ENCODE peak calls at places on chromosomes 16 and 17, in seven cellular contexts. V is ELR; X is HL-60; F is SW480; B is fibroblast of the aortic adventitia; G is stimulated activated CD4-positive, alpha-beta T cell treated with anti-CD3 and anti-CD28 coated beads, Interleukin-15, amount 100 ng/mL, for 48 hours; A is islet precursor cell. R is an unnamed sample.
A peak's percentile ranks its signal among the peaks of the same experiment; 100 is the strongest.

GRCh38 chr16:660459-661183 is 7.3 kb upstream of the RHOT2 start:
- DNase-seq in A (peak; percentile 96), V (peak; percentile 88), G (peak; percentile 59), F (peak; percentile 58), X (peak; percentile 93), B (peak; percentile 89), R (peak; percentile 80)

GRCh38 chr17:70564006-70564620 is 394.8 kb downstream of the KCNJ2 start:
- DNase-seq in V (peak; percentile 51), G (no peak), X (no peak), B (no peak), F (no peak), A (no peak), R (no peak)

GRCh38 chr17:73227379-73227778 is 34.3 kb downstream of the CPSF4L start:
- DNase-seq in G (no peak), A (no peak), F (no peak), X (no peak), V (peak; percentile 19), B (no peak), R (no peak)

GRCh38 chr16:678858-679807 is 1.1 kb upstream of the STUB1 start:
- DNase-seq in F (peak; percentile 86), B (peak; percentile 44), G (peak; percentile 33), X (peak; percentile 55), A (peak; percentile 90), V (peak; percentile 52), R (peak; percentile 76)

GRCh38 chr16:69481901-69482341 is 57.5 kb downstream of the CYB5B start:
- DNase-seq in G (no peak), X (no peak), F (no peak), A (no peak), V (no peak), B (peak; percentile 93), R (peak; percentile 15)

GRCh38 chr17:80647746-80648145 is 103.1 kb downstream of the RPTOR start:
- DNase-seq in G (no peak), V (peak; percentile 98), B (peak; percentile 61), X (no peak), F (peak; percentile 93), A (no peak), R (peak; percentile 92)

GRCh38 chr17:73101031-73101430 is 8.5 kb upstream of the SLC39A11 start:
- DNase-seq in F (no peak), X (peak; percentile 63), B (no peak), A (no peak), V (no peak), G (no peak), R (no peak)

GRCh38 chr17:279776-280175 is 72.8 kb downstream of the RPH3AL start:
- DNase-seq in X (no peak), V (no peak), A (no peak), G (no peak), B (no peak), F (no peak), R (no peak)

GRCh38 chr17:32527146-32527545 is 40.4 kb downstream of the CDK5R1 start:
- DNase-seq in V (no peak), G (no peak), B (no peak), X (no peak), F (no peak), A (peak; percentile 49), R (no peak)

GRCh38 chr17:43351686-43352085 is 47.1 kb upstream of the ARL4D start:
- DNase-seq in V (no peak), A (no peak), F (peak; percentile 96), G (no peak), B (no peak), X (no peak), R (no peak)

GRCh38 chr17:38451840-38452529 is 23.7 kb downstream of the ARHGAP23 start:
- DNase-seq in A (peak; percentile 88), X (no peak), G (no peak), B (peak; percentile 83), F (peak; percentile 84), V (peak; percentile 96), R (peak; percentile 94)

GRCh38 chr16:77732241-77732946 is 10.1 kb downstream of the NUDT7 start:
- DNase-seq in V (peak; percentile 51), F (no peak), X (peak; percentile 8), G (no peak), B (peak; percentile 32), A (no peak), R (peak; percentile 56)

GRCh38 chr17:40425741-40426140 is 8.0 kb upstream of the TOP2A start:
- DNase-seq in A (peak; percentile 52), X (no peak), F (no peak), G (no peak), B (no peak), V (no peak), R (no peak)

GRCh38 chr17:67392111-67392510 is 15.0 kb downstream of the PITPNC1 start:
- DNase-seq in B (no peak), V (no peak), A (no peak), G (no peak), F (no peak), X (no peak), R (no peak)

GRCh38 chr16:23026777-23027362 is 122.4 kb downstream of the USP31 start:
- DNase-seq in G (no peak), X (no peak), V (peak; percentile 15), B (peak; percentile 16), A (peak; percentile 69), F (peak; percentile 23), R (peak; percentile 42)

GRCh38 chr16:24611310-24611709 is 71.9 kb downstream of the RBBP6 start:
- DNase-seq in B (no peak), A (no peak), G (no peak), X (no peak), V (no peak), F (no peak), R (no peak)

GRCh38 chr17:9138161-9138717 is 116.9 kb downstream of the NTN1 start:
- DNase-seq in G (no peak), V (no peak), F (no peak), B (no peak), X (no peak), A (peak; percentile 90), R (no peak)

GRCh38 chr16:24906199-24906808 is 60.5 kb downstream of the SLC5A11 start:
- DNase-seq in V (peak; percentile 53), F (peak; percentile 9), G (no peak), X (no peak), A (no peak), B (peak; percentile 49), R (no peak)

GRCh38 chr17:31339906-31340661 is 18.7 kb upstream of the EVI2A start:
- DNase-seq in A (no peak), G (no peak), V (peak; percentile 50), F (no peak), X (no peak), B (peak; percentile 91), R (peak; percentile 73)

GRCh38 chr16:20878682-20879147 is 21.4 kb downstream of the DCUN1D3 start:
- DNase-seq in F (no peak), A (no peak), V (no peak), X (no peak), G (no peak), B (no peak), R (no peak)

GRCh38 chr16:90020838-90021382 is 1.7 kb upstream of the DBNDD1 start:
- DNase-seq in B (peak; percentile 28), X (no peak), V (peak; percentile 78), G (no peak), F (no peak), A (peak; percentile 87), R (peak; percentile 83)

GRCh38 chr17:47813512-47814031 is 8.0 kb downstream of the OSBPL7 start:
- DNase-seq in V (no peak), A (peak; percentile 55), X (no peak), B (no peak), G (no peak), F (no peak), R (no peak)

GRCh38 chr17:17741346-17742023 is 60.2 kb downstream of the RAI1 start:
- DNase-seq in V (no peak), X (no peak), F (no peak), A (peak; percentile 86), B (peak; percentile 49), G (no peak), R (no peak)

GRCh38 chr17:36632916-36633846 is 31.8 kb downstream of the MRM1 start:
- DNase-seq in A (no peak), B (no peak), F (no peak), V (no peak), G (no peak), X (no peak), R (no peak)

GRCh38 chr16:4021070-4021779 is 95.0 kb downstream of the ADCY9 start:
- DNase-seq in F (peak; percentile 86), A (no peak), V (no peak), X (no peak), G (no peak), B (peak; percentile 59), R (peak; percentile 71)

GRCh38 chr16:83653785-83654184 is 154.0 kb upstream of the HSBP1 start:
- DNase-seq in B (peak; percentile 2), V (peak; percentile 56), F (no peak), G (no peak), A (no peak), X (no peak), R (peak; percentile 6)

GRCh38 chr17:32882734-32883133 is 5.8 kb upstream of the MYO1D start:
- DNase-seq in G (no peak), F (peak; percentile 27), V (peak; percentile 40), A (no peak), X (no peak), B (no peak), R (peak; percentile 31)

GRCh38 chr16:11783319-11784047 is 13.6 kb downstream of the ZC3H7A start:
- DNase-seq in V (peak; percentile 46), G (no peak), X (no peak), B (peak; percentile 80), A (no peak), F (no peak), R (no peak)

GRCh38 chr17:67232441-67232840 is 12.6 kb downstream of the HELZ start:
- DNase-seq in X (no peak), B (no peak), V (no peak), F (no peak), A (no peak), G (no peak), R (no peak)

GRCh38 chr17:44636562-44636961 is 19.7 kb upstream of the MEIOC start:
- DNase-seq in B (peak; percentile 83), G (no peak), F (peak; percentile 53), V (peak; percentile 67), A (no peak), X (peak; percentile 5), R (peak; percentile 13)

GRCh38 chr16:20851601-20852000 is 45.3 kb downstream of the REXO5 start:
- DNase-seq in A (peak; percentile 77), F (peak; percentile 52), G (no peak), X (no peak), B (peak; percentile 99), V (peak; percentile 68), R (peak; percentile 55)

GRCh38 chr16:84184775-84185174 is 2.1 kb downstream of the TAF1C start:
- DNase-seq in X (no peak), G (no peak), V (no peak), F (no peak), A (no peak), B (no peak), R (no peak)